ENCODE peak calls at places on chromosomes 12 and 14, in nine cellular contexts. A is foreskin fibroblast, C is NCI-H69, V is NCI-H748 treated with DMSO at 0.1 percent for 48 hours, B is AG09319, Q is KG1, I is HCEC 1CT, Y is left cardiac atrium, T is gastrocnemius medialis. O is an unnamed sample.
A peak's percentile ranks its signal among the peaks of the same experiment; 100 is the strongest.

GRCh38 chr12:91326043-91327027 is 143.7 kb upstream of the DCN start:
- DNase-seq in B (no peak), T (peak; percentile 12), C (peak; percentile 65), Q (peak; percentile 9), V (no peak), A (peak; percentile 48), Y (peak; percentile 24), I (peak; percentile 64), O (peak; percentile 76)

GRCh38 chr12:32490801-32491200 is 91.4 kb downstream of the FGD4 start:
- DNase-seq in T (no peak), Y (no peak), A (no peak), C (no peak), Q (no peak), V (no peak), I (no peak), B (no peak), O (no peak)

GRCh38 chr12:117441751-117442150 is 80.3 kb upstream of the NOS1 start:
- DNase-seq in V (no peak), C (peak; percentile 73), Q (no peak), T (peak; percentile 100), I (no peak), A (no peak), B (no peak), Y (peak; percentile 73), O (peak; percentile 34)

GRCh38 chr14:74324945-74325361 is 22.2 kb upstream of the ABCD4 start:
- DNase-seq in C (peak; percentile 39), A (peak; percentile 21), Q (no peak), I (peak; percentile 24), B (no peak), Y (no peak), T (no peak), V (peak; percentile 7), O (peak; percentile 53)

GRCh38 chr12:53754196-53754595 is 2.4 kb upstream of the CISTR start:
- DNase-seq in Y (no peak), C (peak; percentile 74), V (no peak), A (no peak), I (no peak), T (no peak), Q (no peak), B (no peak), O (no peak)

GRCh38 chr14:92093320-92093719 is 13.1 kb downstream of the ATXN3 start:
- DNase-seq in V (peak; percentile 21), I (peak; percentile 14), T (no peak), Y (no peak), B (no peak), C (peak; percentile 11), A (peak; percentile 6), Q (no peak), O (peak; percentile 8)

GRCh38 chr12:62763827-62764226 is 171.1 kb downstream of the PPM1H start:
- DNase-seq in C (no peak), Q (no peak), A (no peak), V (no peak), B (no peak), Y (no peak), I (no peak), T (no peak), O (no peak)

GRCh38 chr12:106058256-106059182 is 80.2 kb downstream of the NUAK1 start:
- DNase-seq in Q (no peak), C (no peak), I (no peak), Y (no peak), V (no peak), T (no peak), B (no peak), A (peak; percentile 56), O (peak; percentile 35)

GRCh38 chr14:65910108-65910507 is 497.6 kb downstream of the FUT8 start:
- DNase-seq in A (peak; percentile 6), Q (no peak), B (peak; percentile 8), Y (no peak), V (no peak), I (no peak), T (no peak), C (peak; percentile 76), O (peak; percentile 68)

GRCh38 chr14:100778078-100778927 is 47.6 kb upstream of the MEG3 start:
- DNase-seq in Y (no peak), I (no peak), B (no peak), T (no peak), C (peak; percentile 64), A (no peak), Q (no peak), V (no peak), O (no peak)

GRCh38 chr12:49296836-49297694 is 2.1 kb downstream of the PRPH start:
- DNase-seq in C (peak; percentile 89), I (no peak), Q (no peak), B (no peak), A (no peak), V (peak; percentile 74), T (no peak), Y (no peak), O (no peak)

GRCh38 chr12:89453579-89453978 is 71.0 kb downstream of the GALNT4 start:
- DNase-seq in B (peak; percentile 51), V (no peak), Q (no peak), C (no peak), T (no peak), Y (no peak), A (no peak), I (peak; percentile 59), O (peak; percentile 64)

GRCh38 chr14:54785778-54786160 is 116.9 kb downstream of the GCH1 start:
- DNase-seq in Q (no peak), Y (no peak), I (no peak), B (no peak), V (no peak), A (no peak), T (no peak), C (peak; percentile 66), O (no peak)

GRCh38 chr12:53062977-53063707 is 13.3 kb downstream of the TNS2 start:
- DNase-seq in Y (no peak), T (peak; percentile 22), A (no peak), I (no peak), B (no peak), C (no peak), Q (no peak), V (no peak), O (no peak)

GRCh38 chr12:27711312-27711682 is 665 bp downstream of the MRPS35 start:
- DNase-seq in B (no peak), T (no peak), I (peak; percentile 11), A (no peak), V (peak; percentile 16), C (peak; percentile 39), Q (no peak), Y (no peak), O (no peak)

GRCh38 chr12:98671459-98671858 is 26.4 kb downstream of the APAF1 start:
- DNase-seq in Q (no peak), I (no peak), T (no peak), Y (no peak), V (no peak), A (no peak), B (no peak), C (no peak), O (no peak)

GRCh38 chr12:49887536-49888401 is 15.9 kb downstream of the FAIM2 start:
- DNase-seq in I (no peak), Q (no peak), C (peak; percentile 91), T (no peak), A (no peak), Y (no peak), V (no peak), B (no peak), O (no peak)

GRCh38 chr14:33556382-33557121 is 394.3 kb downstream of the EGLN3 start:
- DNase-seq in Q (no peak), V (no peak), B (no peak), A (no peak), I (no peak), C (no peak), T (no peak), Y (no peak), O (peak; percentile 33)

O was measured in fibroblast of mammary gland.